ENCODE peak calls at places on chromosomes 3 and 15, in six cellular contexts. H is H9, S is endothelial cell, J is foreskin fibroblast, C is tibial nerve, Z is GM20000. U is an unnamed sample.

GRCh38 chr15:68385671-68386586 is 46.0 kb downstream of the ITGA11 start:
- DNase-seq in J (no peak), S (no peak), C (no peak), Z (no peak), H (peak), U (no peak)

GRCh38 chr3:144590854-144591253 is 619.2 kb downstream of the DIPK2A start:
- DNase-seq in Z (no peak), C (no peak), S (no peak), H (no peak), J (peak), U (peak)

GRCh38 chr15:61226313-61227250 is 2.5 kb downstream of the RORA start:
- DNase-seq in S (no peak), H (no peak), J (no peak), Z (no peak), C (no peak), U (no peak)

GRCh38 chr15:52567886-52568568 is 803 bp downstream of the ARPP19 start:
- DNase-seq in S (no peak), Z (peak), C (no peak), H (no peak), J (no peak), U (no peak)

GRCh38 chr15:64825431-64826294 is at the start of gene PIF1:
- DNase-seq in J (peak), H (peak), C (peak), S (peak), Z (peak), U (peak)

GRCh38 chr15:40660686-40661085 is 34.3 kb upstream of the RAD51 start:
- DNase-seq in J (no peak), S (no peak), Z (no peak), C (no peak), H (no peak), U (no peak)

GRCh38 chr15:41930221-41930866 is 36.5 kb upstream of the SPTBN5 start:
- DNase-seq in J (peak), S (no peak), Z (no peak), C (peak), H (no peak), U (peak)

GRCh38 chr3:122076414-122077292 is 21.5 kb downstream of the CD86 start:
- DNase-seq in S (no peak), C (no peak), H (no peak), Z (no peak), J (no peak), U (no peak)

GRCh38 chr15:99014803-99015676 is 7.4 kb upstream of the PGPEP1L start:
- DNase-seq in Z (peak), J (peak), H (peak), C (no peak), S (peak), U (peak)

GRCh38 chr3:155244206-155244605 is 49.3 kb downstream of the STRIT1 start:
- DNase-seq in Z (no peak), H (no peak), S (no peak), J (no peak), C (no peak), U (no peak)

GRCh38 chr15:76340198-76340801 is 3.7 kb downstream of the ISL2 start:
- DNase-seq in J (peak), H (peak), C (no peak), Z (peak), S (no peak), U (peak)

GRCh38 chr15:80838012-80838411 is 58.8 kb downstream of the CEMIP start:
- DNase-seq in H (no peak), C (no peak), J (no peak), Z (no peak), S (no peak), U (no peak)

GRCh38 chr3:187401861-187402260 is 33.7 kb downstream of the RTP4 start:
- DNase-seq in S (no peak), H (no peak), Z (no peak), C (no peak), J (no peak), U (no peak)

GRCh38 chr15:90799639-90800038 is 68.7 kb upstream of the FURIN start:
- DNase-seq in H (no peak), C (no peak), Z (no peak), J (no peak), S (no peak), U (no peak)

GRCh38 chr3:5095879-5096278 is 26.2 kb upstream of the ARL8B start:
- DNase-seq in C (no peak), H (peak), S (peak), Z (no peak), J (no peak), U (no peak)

GRCh38 chr15:34994925-34995324 is 6.8 kb upstream of the ZNF770 start:
- DNase-seq in H (no peak), S (no peak), J (no peak), Z (no peak), C (no peak), U (no peak)

GRCh38 chr15:96011109-96011608 is 319.3 kb upstream of the NR2F2 start:
- DNase-seq in Z (no peak), S (no peak), J (no peak), C (no peak), H (no peak), U (no peak)

GRCh38 chr3:48268936-48269551 is 28.1 kb downstream of the ZNF589 start:
- DNase-seq in C (peak), S (no peak), J (no peak), Z (no peak), H (no peak), U (no peak)

GRCh38 chr3:2211568-2211967 is 112.9 kb downstream of the CNTN4 start:
- DNase-seq in Z (no peak), H (no peak), C (no peak), J (no peak), S (no peak), U (no peak)

GRCh38 chr15:59918994-59919951 is 84.8 kb upstream of the FOXB1 start:
- DNase-seq in C (no peak), H (no peak), J (peak), Z (peak), S (no peak), U (peak)

DNA sequence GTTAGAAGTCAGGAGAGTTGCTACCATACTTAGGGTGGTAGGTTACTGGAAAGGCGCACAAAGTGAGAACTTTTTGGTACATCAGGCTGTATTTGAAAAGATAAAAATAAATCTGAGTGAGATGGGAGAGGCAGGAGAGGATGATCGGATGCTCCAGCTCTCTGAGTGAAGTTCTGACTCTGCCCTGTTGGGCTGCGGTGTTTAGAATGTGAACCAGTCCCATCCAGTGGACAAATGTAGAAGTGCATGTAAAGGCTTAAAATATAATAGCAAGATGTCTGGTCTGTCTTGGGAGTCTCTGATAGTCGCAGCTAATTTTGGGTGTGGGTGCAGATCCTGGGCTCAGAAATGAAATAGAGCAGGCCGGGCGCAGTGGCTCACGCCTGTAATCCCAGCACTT is 30.4 kb downstream of the ACKR2 start:
- DNase-seq in Z (peak), S (peak), H (peak), C (peak), J (peak), U (peak)
- TF ChIP-seq CTCF in Z (peak), S (peak), H (peak), C (peak), J (peak), U (peak)

GRCh38 chr3:31567036-31567435 is 34.3 kb downstream of the STT3B start:
- DNase-seq in S (peak), Z (peak), H (peak), C (no peak), J (no peak), U (peak)
- TF ChIP-seq CTCF in S (peak), Z (peak), H (peak), C (no peak), J (no peak), U (peak)

GRCh38 chr3:97658670-97659285 is 105.8 kb upstream of the ARL6 start:
- DNase-seq in C (no peak), Z (peak), H (no peak), S (peak), J (no peak), U (peak)
- TF ChIP-seq CTCF in C (peak), Z (peak), H (peak), S (peak), J (peak), U (peak)

GRCh38 chr15:51087513-51087912 is 7.2 kb downstream of the TNFAIP8L3 start:
- DNase-seq in J (no peak), H (no peak), C (no peak), Z (no peak), S (no peak), U (no peak)

GRCh38 chr15:51088585-51088984 is 6.1 kb downstream of the TNFAIP8L3 start:
- DNase-seq in S (no peak), C (no peak), J (no peak), Z (no peak), H (no peak), U (no peak)

GRCh38 chr15:51090753-51091152 is 4.0 kb downstream of the TNFAIP8L3 start:
- DNase-seq in H (no peak), S (no peak), J (no peak), C (no peak), Z (no peak), U (no peak)

GRCh38 chr15:51089699-51090098 is 5.0 kb downstream of the TNFAIP8L3 start:
- DNase-seq in H (no peak), S (no peak), C (no peak), J (peak), Z (no peak), U (peak)

DNA sequence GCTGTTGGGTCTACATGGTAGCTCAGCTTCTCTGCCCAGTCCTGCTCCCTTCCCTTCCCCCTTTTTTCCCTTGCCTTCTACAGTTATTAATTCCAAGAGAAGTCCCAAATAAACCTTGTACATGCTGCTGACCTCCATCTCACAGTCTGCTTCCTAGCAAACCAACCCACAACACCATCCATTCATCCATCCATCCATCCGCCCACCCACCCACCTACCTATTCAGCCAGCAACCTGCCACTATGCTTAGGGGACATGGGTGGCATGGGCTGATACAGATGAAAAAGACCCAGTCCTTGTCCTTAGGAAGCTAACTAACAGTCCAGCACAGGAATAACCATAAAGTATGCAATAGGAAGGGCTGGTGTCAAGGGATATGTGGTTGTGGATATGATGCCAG is 5.7 kb downstream of the TNFAIP8L3 start:
- DNase-seq in S (no peak), H (no peak), J (no peak), Z (no peak), C (no peak), U (no peak)
- TF ChIP-seq CTCF in S (no peak), H (no peak), J (no peak), Z (no peak), C (no peak), U (no peak)

GRCh38 chr3:9110802-9111201 is 138.6 kb downstream of the SRGAP3 start:
- DNase-seq in J (no peak), Z (no peak), S (no peak), H (no peak), C (no peak), U (no peak)

GRCh38 chr3:9110316-9110715 is 139.1 kb downstream of the SRGAP3 start:
- DNase-seq in Z (no peak), C (no peak), H (no peak), S (no peak), J (no peak), U (no peak)

GRCh38 chr3:9109570-9109914 is 139.9 kb downstream of the SRGAP3 start:
- DNase-seq in H (no peak), Z (no peak), S (no peak), C (no peak), J (no peak), U (no peak)

GRCh38 chr3:9113040-9113439 is 136.4 kb downstream of the SRGAP3 start:
- DNase-seq in C (no peak), H (no peak), S (no peak), J (no peak), Z (no peak), U (no peak)

GRCh38 chr3:9111349-9112265 is 137.8 kb downstream of the SRGAP3 start:
- DNase-seq in C (no peak), J (peak), H (peak), Z (no peak), S (peak), U (peak)
- TF ChIP-seq CTCF in C (no peak), J (no peak), H (peak), Z (peak), S (no peak), U (no peak)

GRCh38 chr3:11654166-11654565 is 10.5 kb upstream of the VGLL4 start:
- DNase-seq in Z (no peak), S (no peak), H (no peak), C (no peak), J (no peak), U (no peak)

GRCh38 chr3:11655188-11655928 is 11.6 kb upstream of the VGLL4 start:
- DNase-seq in H (peak), C (no peak), S (no peak), Z (no peak), J (no peak), U (no peak)

GRCh38 chr3:11651900-11652299 is 8.2 kb upstream of the VGLL4 start:
- DNase-seq in C (no peak), J (no peak), H (no peak), Z (peak), S (no peak), U (peak)

GRCh38 chr3:11651477-11651876 is 7.8 kb upstream of the VGLL4 start:
- DNase-seq in H (no peak), J (no peak), S (no peak), C (no peak), Z (no peak), U (no peak)

GRCh38 chr3:11653298-11654055 is 9.8 kb upstream of the VGLL4 start:
- DNase-seq in H (no peak), J (no peak), C (no peak), Z (no peak), S (no peak), U (no peak)
- TF ChIP-seq CTCF in H (peak), J (no peak), C (no peak), Z (no peak), S (peak), U (peak)

GRCh38 chr3:68996356-68996995 is 17.0 kb downstream of the EOGT start:
- DNase-seq in Z (no peak), J (no peak), S (no peak), H (no peak), C (no peak), U (peak)

GRCh38 chr3:68999605-69000004 is 13.9 kb downstream of the EOGT start:
- DNase-seq in C (no peak), H (no peak), J (no peak), Z (no peak), S (no peak), U (no peak)

DNA sequence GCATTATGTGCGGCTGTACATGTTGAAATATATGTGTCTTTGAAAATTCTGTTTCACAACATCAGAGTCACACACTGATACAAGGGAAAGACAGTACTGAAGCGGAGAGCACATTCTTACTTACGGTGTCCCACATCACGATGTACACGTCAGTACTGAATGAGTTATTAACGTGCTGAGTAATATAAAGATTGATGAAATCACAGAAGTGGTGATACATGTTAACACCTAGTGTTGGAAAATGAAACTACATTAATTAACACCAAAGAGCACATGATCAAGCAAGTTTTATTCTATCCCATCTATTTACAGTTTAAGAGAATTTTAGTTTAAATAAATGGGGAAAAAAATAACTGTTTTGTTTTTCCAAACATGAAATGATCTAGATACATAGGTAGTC is 15.6 kb downstream of the EOGT start:
- DNase-seq in H (no peak), S (no peak), J (no peak), C (no peak), Z (no peak), U (no peak)
- TF ChIP-seq CTCF in H (no peak), S (peak), J (no peak), C (no peak), Z (no peak), U (peak)

GRCh38 chr15:82621970-82622369 is 25.2 kb downstream of the CPEB1 start:
- DNase-seq in C (no peak), H (peak), Z (no peak), S (no peak), J (no peak), U (no peak)
- TF ChIP-seq CTCF in C (no peak), H (peak), Z (no peak), S (no peak), J (no peak), U (peak)

DNA sequence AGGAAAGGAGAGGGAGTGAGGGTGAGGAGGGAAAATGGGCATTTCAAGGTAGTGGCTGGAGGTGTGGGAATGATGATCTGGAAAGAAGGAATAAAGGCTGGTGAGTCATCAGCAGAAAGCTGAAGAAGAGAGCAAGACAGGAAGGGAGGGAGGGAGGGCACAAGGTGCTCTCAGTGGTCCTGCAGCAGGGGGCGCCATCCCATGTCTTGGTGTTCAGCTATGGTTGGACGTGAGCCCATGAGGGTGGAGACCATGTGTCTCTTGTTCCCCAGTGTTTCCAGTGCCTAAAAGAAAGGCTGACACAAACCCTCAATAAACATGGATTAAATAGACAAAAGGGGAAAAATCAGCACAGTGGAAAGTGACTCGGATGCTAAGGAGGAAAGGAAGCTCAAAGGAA is 228.5 kb downstream of the NTRK3 start:
- DNase-seq in J (no peak), Z (no peak), S (no peak), H (peak), C (no peak), U (no peak)
- TF ChIP-seq CTCF in J (no peak), Z (no peak), S (no peak), H (peak), C (no peak), U (no peak)